ENCODE peak calls at places on chromosomes 6 and 20, in ten cellular contexts. Z is activated naive CD8-positive, alpha-beta T cell treated with anti-CD3 and anti-CD28 coated beads for 36 hours; Y is T1000; R is psoas muscle; U is occipital lobe; Q is HuH-7.5; F is H4; D is brain microvascular endothelial cell; K is iris pigment epithelial cell; L is H7. N is an unnamed sample.

GRCh38 chr20:13021205-13021970 is 12.6 kb downstream of the SPTLC3 start:
- DNase-seq in Z (no peak), Y (no peak), R (no peak), U (no peak), Q (no peak), F (no peak), D (no peak), K (no peak), L (no peak), N (no peak)

GRCh38 chr6:132569170-132569569 is 952 bp upstream of the TAAR6 start:
- DNase-seq in Z (no peak), Y (no peak), R (no peak), U (peak), Q (no peak), F (no peak), D (no peak), K (no peak), L (peak), N (no peak)

GRCh38 chr6:155955038-155955437 is 499.4 kb upstream of the NOX3 start:
- DNase-seq in Z (no peak), Y (no peak), R (no peak), U (no peak), Q (no peak), F (no peak), D (no peak), K (no peak), L (peak), N (no peak)

GRCh38 chr20:56245761-56246160 is 2.8 kb upstream of the MC3R start:
- DNase-seq in Z (no peak), Y (no peak), R (no peak), U (no peak), Q (no peak), F (peak), D (no peak), K (no peak), L (no peak), N (no peak)

GRCh38 chr20:4776079-4776630 is 54.4 kb downstream of the PRND start:
- DNase-seq in Z (no peak), Y (no peak), R (no peak), U (no peak), Q (no peak), F (no peak), D (no peak), K (no peak), L (no peak), N (no peak)

GRCh38 chr6:41047745-41048742 is 5.0 kb upstream of the APOBEC2 start:
- DNase-seq in Z (no peak), Y (no peak), R (no peak), U (no peak), Q (no peak), F (no peak), D (no peak), K (no peak), L (no peak), N (no peak)

GRCh38 chr6:43773981-43774775 is 4.2 kb downstream of the VEGFA start:
- DNase-seq in Z (no peak), Y (no peak), R (peak), U (no peak), Q (no peak), F (no peak), D (no peak), K (no peak), L (no peak), N (no peak)

GRCh38 chr6:159038914-159039884 is 5.6 kb downstream of the TAGAP start:
- DNase-seq in Z (no peak), Y (no peak), R (no peak), U (no peak), Q (no peak), F (peak), D (no peak), K (peak), L (no peak), N (no peak)

GRCh38 chr20:5003626-5004025 is 2.3 kb upstream of the SLC23A2 start:
- DNase-seq in Z (no peak), Y (no peak), R (no peak), U (no peak), Q (no peak), F (no peak), D (no peak), K (no peak), L (no peak), N (no peak)

GRCh38 chr6:147834377-147834776 is 325.9 kb downstream of the SAMD5 start:
- DNase-seq in Z (no peak), Y (no peak), R (no peak), U (no peak), Q (no peak), F (no peak), D (no peak), K (no peak), L (no peak), N (no peak)

GRCh38 chr20:4441191-4441590 is 280.5 kb upstream of the PRND start:
- DNase-seq in Z (no peak), Y (no peak), R (no peak), U (no peak), Q (no peak), F (no peak), D (no peak), K (no peak), L (no peak), N (no peak)

GRCh38 chr6:43934803-43935602 is 165.0 kb downstream of the VEGFA start:
- DNase-seq in Z (no peak), Y (no peak), R (peak), U (no peak), Q (no peak), F (no peak), D (no peak), K (no peak), L (no peak), N (no peak)

GRCh38 chr6:33375143-33375649 is 16.4 kb upstream of the KIFC1 start:
- DNase-seq in Z (no peak), Y (no peak), R (peak), U (no peak), Q (no peak), F (peak), D (peak), K (peak), L (no peak), N (no peak)

GRCh38 chr20:24462461-24463010 is 6.9 kb upstream of the SYNDIG1 start:
- DNase-seq in Z (no peak), Y (no peak), R (no peak), U (peak), Q (no peak), F (no peak), D (no peak), K (no peak), L (peak), N (no peak)

GRCh38 chr20:20199338-20200160 is 147.2 kb downstream of the CFAP61 start:
- DNase-seq in Z (no peak), Y (no peak), R (no peak), U (no peak), Q (no peak), F (peak), D (no peak), K (no peak), L (peak), N (no peak)

GRCh38 chr6:31708224-31708623 is 1.6 kb downstream of the LY6G6F start:
- DNase-seq in Z (no peak), Y (no peak), R (no peak), U (no peak), Q (no peak), F (no peak), D (no peak), K (no peak), L (no peak), N (no peak)

GRCh38 chr6:133590196-133590595 is 298.7 kb upstream of the TCF21 start:
- DNase-seq in Z (no peak), Y (no peak), R (no peak), U (no peak), Q (no peak), F (no peak), D (no peak), K (no peak), L (no peak), N (no peak)

GRCh38 chr6:91482498-91482897 is 895.6 kb upstream of the MAP3K7 start:
- DNase-seq in Z (no peak), Y (no peak), R (no peak), U (no peak), Q (no peak), F (no peak), D (no peak), K (peak), L (no peak), N (no peak)

GRCh38 chr6:97133071-97133470 is 149.9 kb downstream of the MMS22L start:
- DNase-seq in Z (no peak), Y (no peak), R (no peak), U (no peak), Q (no peak), F (no peak), D (peak), K (peak), L (no peak), N (no peak)

GRCh38 chr20:62143976-62144825 is 632 bp downstream of the SS18L1 start:
- DNase-seq in Z (peak), Y (no peak), R (peak), U (no peak), Q (peak), F (peak), D (no peak), K (peak), L (peak), N (no peak)

GRCh38 chr20:24647713-24648112 is 178.3 kb downstream of the SYNDIG1 start:
- DNase-seq in Z (no peak), Y (no peak), R (no peak), U (no peak), Q (no peak), F (no peak), D (no peak), K (no peak), L (no peak), N (no peak)

N was measured in osteocyte.